ENCODE peak calls at places on chromosome 20, in seven cellular contexts. E, C, M, S, K, Z and U are unnamed samples.

GRCh38 chr20:46507760-46508407 is 5.5 kb downstream of the ZNF334 start:
- DNase-seq in K (no peak), S (no peak), C (no peak), E (no peak), Z (no peak), M (no peak), U (no peak)

GRCh38 chr20:58228484-58229197 is at the start of gene ANKRD60:
- DNase-seq in E (no peak), C (peak), Z (peak), M (no peak), S (no peak), K (peak), U (no peak)

GRCh38 chr20:44355503-44356352 is at the start of gene HNF4A:
- DNase-seq in K (no peak), C (no peak), S (no peak), M (peak), E (no peak), Z (no peak), U (no peak)

GRCh38 chr20:23257106-23257761 is 93.4 kb upstream of the NXT1 start:
- DNase-seq in M (no peak), Z (no peak), K (peak), C (no peak), S (no peak), E (no peak), U (no peak)

GRCh38 chr20:15682690-15683089 is 890.6 kb downstream of the KIF16B start:
- DNase-seq in E (no peak), C (no peak), S (no peak), K (no peak), M (no peak), Z (no peak), U (no peak)

GRCh38 chr20:37265152-37265551 is 3.5 kb upstream of the GHRH start:
- DNase-seq in M (no peak), K (no peak), Z (no peak), C (no peak), S (no peak), E (no peak), U (peak)

GRCh38 chr20:47464380-47465101 is 37.1 kb upstream of the NCOA3 start:
- DNase-seq in K (no peak), C (peak), M (peak), S (no peak), Z (peak), E (peak), U (peak)

GRCh38 chr20:43942213-43942590 is 27.6 kb downstream of the TOX2 start:
- DNase-seq in K (no peak), M (no peak), C (no peak), S (no peak), Z (no peak), E (no peak), U (no peak)

GRCh38 chr20:34663213-34663943 is 13.5 kb downstream of the PIGU start:
- DNase-seq in M (no peak), S (no peak), C (no peak), E (no peak), Z (no peak), K (no peak), U (no peak)

GRCh38 chr20:62816879-62817873 is at the start of gene COL9A3:
- DNase-seq in S (no peak), C (peak), Z (no peak), E (no peak), M (peak), K (peak), U (no peak)

GRCh38 chr20:34628026-34628425 is 48.9 kb downstream of the PIGU start:
- DNase-seq in S (no peak), K (no peak), E (no peak), Z (no peak), M (no peak), C (no peak), U (no peak)

GRCh38 chr20:31596831-31597482 is 8.1 kb upstream of the ID1 start:
- DNase-seq in C (no peak), K (no peak), M (no peak), Z (no peak), S (no peak), E (no peak), U (no peak)

GRCh38 chr20:49508435-49509199 is 26.1 kb upstream of the KCNB1 start:
- DNase-seq in C (peak), S (peak), M (peak), Z (peak), E (peak), K (no peak), U (peak)

GRCh38 chr20:49629606-49630005 is 61.7 kb upstream of the PTGIS start:
- DNase-seq in M (no peak), Z (no peak), E (no peak), S (no peak), C (no peak), K (no peak), U (no peak)

GRCh38 chr20:22333885-22334545 is 250.4 kb downstream of the FOXA2 start:
- DNase-seq in C (peak), S (no peak), Z (peak), E (peak), M (peak), K (peak), U (peak)

GRCh38 chr20:4875578-4876067 is 125.7 kb downstream of the SLC23A2 start:
- DNase-seq in E (no peak), S (peak), K (no peak), M (no peak), Z (no peak), C (no peak), U (no peak)

GRCh38 chr20:37848706-37849105 is 54.2 kb upstream of the VSTM2L start:
- DNase-seq in M (no peak), Z (no peak), S (no peak), K (no peak), C (no peak), E (no peak), U (no peak)

GRCh38 chr20:41138527-41139226 is 1.3 kb downstream of the PLCG1 start:
- DNase-seq in C (peak), S (no peak), M (peak), Z (no peak), E (no peak), K (no peak), U (no peak)
- TF ChIP-seq JUND in C (no peak), S (no peak), M (no peak), Z (no peak), E (no peak), K (no peak), U (no peak)

DNA sequence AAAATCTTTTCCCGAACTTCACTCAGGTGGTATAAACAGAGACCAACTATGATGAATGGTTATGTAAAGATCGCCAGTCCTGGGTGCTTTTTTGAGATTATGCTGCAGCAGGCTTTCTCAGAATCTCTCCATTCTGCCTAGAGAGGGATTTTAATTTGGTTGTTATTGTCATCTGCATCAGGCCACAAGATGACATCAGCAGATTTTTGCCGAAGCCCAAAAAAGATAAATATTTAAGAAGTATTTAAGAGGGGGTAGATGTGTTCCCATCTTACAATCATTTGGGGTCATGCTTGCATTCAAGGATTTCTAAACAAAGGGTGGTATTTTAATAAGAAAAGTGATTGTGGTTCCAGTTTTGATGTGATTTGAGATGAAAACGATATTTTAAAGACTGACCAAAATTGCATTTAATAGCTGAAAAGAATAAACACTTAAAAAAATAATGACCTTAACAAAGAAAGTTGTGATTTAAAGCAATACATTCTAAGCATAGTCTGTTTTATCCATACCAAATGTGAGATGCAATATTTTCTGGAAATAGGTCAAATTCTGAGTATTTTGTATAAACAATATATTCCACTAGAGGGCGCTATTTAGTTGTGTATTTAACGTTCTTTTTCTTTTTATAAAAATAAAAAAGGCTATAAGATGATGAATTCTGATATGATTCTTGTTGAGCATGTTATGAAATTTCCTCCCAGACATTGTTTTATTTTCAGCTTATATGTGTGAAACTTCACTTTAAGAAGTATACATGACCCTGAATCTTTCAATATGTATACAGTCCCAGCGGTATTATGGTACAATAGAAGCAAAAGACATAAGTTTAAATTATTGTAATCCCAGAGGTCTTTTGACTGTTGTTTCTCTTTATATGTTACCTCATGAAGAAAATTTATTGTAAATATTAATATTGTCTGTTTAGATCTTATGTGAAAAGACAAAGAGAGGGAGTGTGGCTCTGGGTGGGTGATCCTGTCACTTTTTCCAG is 51.0 kb upstream of the ZFP64 start:
- DNase-seq in M (no peak), E (no peak), S (no peak), Z (peak), K (no peak), C (peak), U (no peak)
- TF ChIP-seq JUND in M (no peak), E (no peak), S (no peak), Z (no peak), K (no peak), C (no peak), U (no peak)

DNA sequence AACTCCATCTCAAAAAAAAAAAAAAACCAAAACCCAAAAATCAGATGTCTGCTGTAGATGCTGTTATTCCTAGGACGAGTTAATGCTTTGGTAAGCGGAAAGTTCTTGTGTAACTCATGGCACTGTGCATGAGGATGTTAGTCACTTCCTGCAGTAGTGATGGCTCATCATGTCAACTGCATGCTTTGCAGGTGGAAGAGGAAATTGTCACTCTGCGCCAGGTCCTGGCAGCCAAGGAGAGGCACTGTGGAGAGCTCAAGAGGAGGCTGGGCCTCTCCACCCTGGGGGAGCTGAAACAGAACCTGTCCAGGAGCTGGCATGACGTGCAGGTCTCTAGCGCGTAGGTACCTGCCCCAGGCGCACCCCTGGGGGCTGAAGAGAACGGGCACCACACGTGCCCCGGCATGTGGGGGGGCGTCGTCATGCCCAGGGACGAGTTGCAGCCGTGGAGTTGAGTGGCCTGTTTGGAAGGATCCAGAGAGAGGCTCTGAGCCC is 8.5 kb downstream of the TPD52L2 start:
- DNase-seq in K (no peak), Z (no peak), S (no peak), E (no peak), M (no peak), C (no peak), U (no peak)
- TF ChIP-seq JUND in K (no peak), Z (no peak), S (no peak), E (no peak), M (no peak), C (no peak), U (no peak)

GRCh38 chr20:60632420-60633262 is 619.4 kb upstream of the CDH4 start:
- DNase-seq in K (no peak), E (no peak), M (no peak), Z (no peak), S (no peak), C (no peak), U (no peak)
- TF ChIP-seq JUND in K (no peak), E (no peak), M (no peak), Z (no peak), S (no peak), C (no peak), U (no peak)